ENCODE peak calls at places on chromosomes 1 and 21, in four cellular contexts. One of them, this sample, is unnamed.

GRCh38 chr1:174114788-174115448 is 44.4 kb upstream of the RABGAP1L start:
- DNase-seq in A549: peak
- DNase-seq in transverse colon: peak
- DNase-seq in kidney tubule cell: peak
- DNase-seq in this sample: no peak

GRCh38 chr1:94579876-94580294 is 38.3 kb upstream of the F3 start:
- DNase-seq in A549: peak
- DNase-seq in transverse colon: no peak
- DNase-seq in kidney tubule cell: peak
- DNase-seq in this sample: no peak

GRCh38 chr1:184947497-184948256 is 26.6 kb downstream of the NIBAN1 start:
- DNase-seq in transverse colon: no peak
- DNase-seq in kidney tubule cell: no peak
- DNase-seq in A549: no peak
- DNase-seq in this sample: no peak

GRCh38 chr1:10617931-10618885 is 143.5 kb downstream of the PEX14 start:
- DNase-seq in kidney tubule cell: no peak
- DNase-seq in transverse colon: no peak
- DNase-seq in A549: no peak
- DNase-seq in this sample: no peak

GRCh38 chr21:45153358-45154318 is 79.3 kb downstream of the ADARB1 start:
- DNase-seq in kidney tubule cell: no peak
- DNase-seq in A549: no peak
- DNase-seq in transverse colon: no peak
- DNase-seq in this sample: no peak

GRCh38 chr1:201021333-201022177 is 2.0 kb downstream of the KIF21B start:
- DNase-seq in A549: no peak
- DNase-seq in transverse colon: peak
- DNase-seq in kidney tubule cell: no peak
- DNase-seq in this sample: no peak

GRCh38 chr1:155977607-155978324 is 581 bp downstream of the ARHGEF2 start:
- DNase-seq in A549: no peak
- DNase-seq in transverse colon: peak
- DNase-seq in kidney tubule cell: peak
- DNase-seq in this sample: peak

GRCh38 chr1:228336308-228337030 is 70.2 kb downstream of the TRIM11 start:
- DNase-seq in kidney tubule cell: no peak
- DNase-seq in transverse colon: peak
- DNase-seq in A549: no peak
- DNase-seq in this sample: no peak

GRCh38 chr1:39268112-39268581 is 63.7 kb downstream of the MACF1 start:
- DNase-seq in kidney tubule cell: peak
- DNase-seq in A549: no peak
- DNase-seq in transverse colon: peak
- DNase-seq in this sample: no peak

GRCh38 chr1:176559474-176560390 is 96.8 kb downstream of the PAPPA2 start:
- DNase-seq in A549: peak
- DNase-seq in transverse colon: peak
- DNase-seq in kidney tubule cell: peak
- DNase-seq in this sample: no peak

GRCh38 chr1:7975212-7975865 is 13.8 kb downstream of the PARK7 start:
- DNase-seq in transverse colon: peak
- DNase-seq in A549: peak
- DNase-seq in kidney tubule cell: peak
- DNase-seq in this sample: no peak

GRCh38 chr1:116971481-116971880 is 30.1 kb upstream of the CD101 start:
- DNase-seq in A549: no peak
- DNase-seq in transverse colon: no peak
- DNase-seq in kidney tubule cell: no peak
- DNase-seq in this sample: no peak

GRCh38 chr1:159177273-159177907 is 6.0 kb downstream of the CADM3 start:
- DNase-seq in A549: peak
- DNase-seq in kidney tubule cell: peak
- DNase-seq in transverse colon: peak
- DNase-seq in this sample: no peak

GRCh38 chr21:25507522-25507921 is 99.8 kb downstream of the MRPL39 start:
- DNase-seq in kidney tubule cell: no peak
- DNase-seq in A549: no peak
- DNase-seq in transverse colon: no peak
- DNase-seq in this sample: no peak

GRCh38 chr1:93669369-93669768 is 12.3 kb downstream of the BCAR3 start:
- DNase-seq in transverse colon: no peak
- DNase-seq in kidney tubule cell: peak
- DNase-seq in A549: no peak
- DNase-seq in this sample: no peak